ENCODE peak calls at places on chromosomes 1 and 21, in nine cellular contexts. H is IMR-90, B is lower leg skin, S is heart left ventricle, K is spleen, P is Peyer's patch, D is stomach, F is suprapubic skin, M is H54. N is an unnamed sample.

GRCh38 chr1:88973520-88974137 is 18.8 kb downstream of the KYAT3 start:
- DNase-seq in H (peak; percentile 54), B (no peak), S (no peak), K (no peak), P (no peak), D (no peak), F (no peak), M (no peak), N (no peak)

GRCh38 chr1:230167419-230167852 is 100.4 kb downstream of the GALNT2 start:
- DNase-seq in H (peak; percentile 62), B (peak; percentile 78), S (peak; percentile 7), K (no peak), P (peak; percentile 73), D (no peak), F (peak; percentile 72), M (peak; percentile 53), N (no peak)

GRCh38 chr1:185626344-185626743 is 107.8 kb upstream of the HMCN1 start:
- DNase-seq in H (no peak), B (no peak), S (no peak), K (no peak), P (no peak), D (no peak), F (no peak), M (no peak), N (no peak)

GRCh38 chr1:204080163-204080903 is 7.4 kb downstream of the SOX13 start:
- DNase-seq in H (peak; percentile 72), B (peak; percentile 92), S (peak; percentile 72), K (peak; percentile 64), P (peak; percentile 85), D (peak; percentile 94), F (no peak), M (peak; percentile 96), N (no peak)

GRCh38 chr1:6596886-6597776 is 5.5 kb downstream of the KLHL21 start:
- DNase-seq in H (no peak), B (no peak), S (no peak), K (no peak), P (peak; percentile 38), D (no peak), F (no peak), M (no peak), N (no peak)

GRCh38 chr1:19644422-19644760 is 280 bp downstream of the NBL1 start:
- DNase-seq in H (no peak), B (no peak), S (no peak), K (no peak), P (no peak), D (no peak), F (no peak), M (no peak), N (peak; percentile 53)

GRCh38 chr1:206633708-206634121 is 1.6 kb upstream of the DYRK3 start:
- DNase-seq in H (peak; percentile 96), B (no peak), S (no peak), K (no peak), P (no peak), D (no peak), F (no peak), M (peak; percentile 49), N (no peak)

GRCh38 chr1:5891736-5892135 is 100.5 kb downstream of the NPHP4 start:
- DNase-seq in H (peak; percentile 25), B (no peak), S (no peak), K (no peak), P (no peak), D (no peak), F (no peak), M (no peak), N (no peak)

DNA sequence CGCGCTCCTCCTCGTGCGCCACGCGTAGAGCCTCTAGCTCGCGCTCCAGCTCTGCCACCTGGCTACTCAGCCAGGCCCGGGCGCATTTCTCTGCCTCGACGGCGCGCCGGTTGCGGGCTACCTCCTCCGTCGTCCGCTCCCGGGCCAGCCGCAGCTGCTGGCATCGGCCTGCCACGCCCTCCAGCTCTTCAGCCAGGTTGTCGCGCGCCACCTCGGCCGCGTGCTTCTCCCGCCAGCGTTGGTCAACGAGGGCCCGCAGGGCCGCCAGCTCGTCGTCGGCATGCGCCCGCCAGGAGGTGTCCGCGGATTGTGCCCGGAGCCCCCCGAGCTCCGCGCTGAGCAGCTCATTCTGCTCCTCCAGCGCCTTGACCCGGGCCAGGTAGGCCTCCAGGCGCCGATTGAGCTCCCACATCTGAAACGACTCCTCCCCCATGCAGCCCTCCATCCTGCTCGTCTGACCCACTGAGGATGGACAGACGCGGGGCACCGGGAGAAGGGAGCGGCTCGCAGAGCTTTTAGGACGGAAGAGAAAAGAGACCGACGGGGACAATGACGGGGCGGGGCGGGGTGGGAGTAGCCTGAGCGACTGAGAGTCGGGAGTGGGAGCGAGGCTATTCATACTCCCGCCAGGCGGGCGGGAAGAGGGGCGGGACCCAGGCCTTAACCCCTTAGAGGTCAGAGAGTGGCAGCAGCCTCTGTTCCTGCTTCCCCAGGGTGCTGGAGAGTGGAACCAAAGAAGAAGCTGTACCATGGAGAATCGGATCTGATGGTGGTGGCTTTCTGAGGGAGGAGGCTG is at the start of gene NES:
- DNase-seq in H (peak; percentile 56), B (no peak), S (peak; percentile 91), K (no peak), P (no peak), D (no peak), F (no peak), M (peak; percentile 85), N (no peak)
- TF ChIP-seq POLR2A in H (peak; percentile 54), B (no peak), S (no peak), K (no peak), P (no peak), D (no peak), F (no peak), M (no peak), N (no peak)

GRCh38 chr1:216420263-216420662 is 3.0 kb downstream of the USH2A start:
- DNase-seq in H (no peak), B (no peak), S (no peak), K (no peak), P (no peak), D (no peak), F (no peak), M (no peak), N (no peak)

GRCh38 chr1:216430744-216431143 is 7.5 kb upstream of the USH2A start:
- DNase-seq in H (no peak), B (no peak), S (no peak), K (no peak), P (no peak), D (no peak), F (no peak), M (no peak), N (no peak)

GRCh38 chr1:216422821-216423529 is at the start of gene USH2A:
- DNase-seq in H (no peak), B (no peak), S (no peak), K (no peak), P (no peak), D (no peak), F (no peak), M (no peak), N (no peak)

GRCh38 chr1:216420746-216421145 is 2.5 kb downstream of the USH2A start:
- DNase-seq in H (no peak), B (no peak), S (no peak), K (no peak), P (no peak), D (no peak), F (no peak), M (no peak), N (no peak)

DNA sequence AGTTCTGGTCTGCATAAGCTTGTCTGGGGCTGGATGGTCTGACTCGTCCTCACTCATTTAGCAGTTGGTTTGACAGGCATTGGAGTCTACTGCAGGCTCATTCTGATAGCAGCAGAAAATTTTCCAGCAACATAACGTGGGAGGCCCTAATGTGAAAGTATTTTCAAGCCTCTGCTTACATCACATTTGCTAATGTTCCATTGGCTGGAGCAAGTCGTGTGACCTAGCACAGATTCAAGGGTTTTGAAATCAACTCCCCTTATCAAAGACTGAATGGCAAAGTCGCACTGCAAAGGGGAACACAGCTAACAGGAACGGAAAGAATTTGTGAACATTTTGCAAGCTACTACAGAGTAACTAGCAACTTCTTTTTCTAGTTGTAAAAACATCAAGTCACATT is 2.3 kb upstream of the USH2A start:
- DNase-seq in H (peak; percentile 2), B (no peak), S (no peak), K (no peak), P (no peak), D (no peak), F (no peak), M (no peak), N (no peak)
- TF ChIP-seq POLR2A in H (no peak), B (no peak), S (no peak), K (no peak), P (no peak), D (no peak), F (no peak), M (no peak), N (no peak)

GRCh38 chr21:45528028-45528705 is 14.1 kb downstream of the SLC19A1 start:
- DNase-seq in H (no peak), B (peak; percentile 75), S (no peak), K (peak; percentile 59), P (peak; percentile 38), D (peak; percentile 40), F (peak; percentile 65), M (no peak), N (no peak)

GRCh38 chr21:45523411-45524101 is 18.7 kb downstream of the SLC19A1 start:
- DNase-seq in H (no peak), B (peak; percentile 83), S (no peak), K (peak; percentile 69), P (peak; percentile 44), D (peak; percentile 24), F (peak; percentile 54), M (no peak), N (no peak)

GRCh38 chr21:45525153-45525909 is 16.9 kb downstream of the SLC19A1 start:
- DNase-seq in H (no peak), B (peak; percentile 81), S (peak; percentile 51), K (peak; percentile 85), P (peak; percentile 86), D (peak; percentile 75), F (peak; percentile 76), M (no peak), N (no peak)

GRCh38 chr21:45524756-45525152 is 17.5 kb downstream of the SLC19A1 start:
- DNase-seq in H (no peak), B (peak; percentile 68), S (no peak), K (peak; percentile 35), P (peak; percentile 33), D (peak; percentile 20), F (peak; percentile 24), M (no peak), N (no peak)

DNA sequence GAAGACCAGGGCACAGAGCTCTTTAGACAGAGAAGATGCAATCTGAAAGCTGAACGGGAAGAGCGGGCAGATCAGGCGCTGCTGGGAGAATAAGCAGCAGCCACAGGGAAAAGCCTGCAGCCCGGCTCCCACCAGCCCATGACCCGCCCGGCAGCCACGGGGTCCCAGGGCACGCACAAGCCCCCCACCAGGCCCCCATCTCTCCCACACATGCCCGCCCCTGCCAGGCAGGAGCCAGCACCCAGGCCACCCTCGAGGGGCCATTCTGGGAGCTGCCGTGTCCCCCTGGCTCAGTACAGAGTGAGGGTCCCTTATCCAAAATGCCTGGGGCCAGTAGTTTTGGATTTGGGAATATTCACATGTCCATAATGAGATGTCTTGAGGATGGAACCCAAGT is 16.3 kb downstream of the SLC19A1 start:
- DNase-seq in H (no peak), B (peak; percentile 80), S (no peak), K (peak; percentile 64), P (peak; percentile 40), D (peak; percentile 14), F (peak; percentile 59), M (no peak), N (no peak)
- TF ChIP-seq POLR2A in H (no peak), B (no peak), S (no peak), K (no peak), P (no peak), D (no peak), F (no peak), M (no peak), N (no peak)

DNA sequence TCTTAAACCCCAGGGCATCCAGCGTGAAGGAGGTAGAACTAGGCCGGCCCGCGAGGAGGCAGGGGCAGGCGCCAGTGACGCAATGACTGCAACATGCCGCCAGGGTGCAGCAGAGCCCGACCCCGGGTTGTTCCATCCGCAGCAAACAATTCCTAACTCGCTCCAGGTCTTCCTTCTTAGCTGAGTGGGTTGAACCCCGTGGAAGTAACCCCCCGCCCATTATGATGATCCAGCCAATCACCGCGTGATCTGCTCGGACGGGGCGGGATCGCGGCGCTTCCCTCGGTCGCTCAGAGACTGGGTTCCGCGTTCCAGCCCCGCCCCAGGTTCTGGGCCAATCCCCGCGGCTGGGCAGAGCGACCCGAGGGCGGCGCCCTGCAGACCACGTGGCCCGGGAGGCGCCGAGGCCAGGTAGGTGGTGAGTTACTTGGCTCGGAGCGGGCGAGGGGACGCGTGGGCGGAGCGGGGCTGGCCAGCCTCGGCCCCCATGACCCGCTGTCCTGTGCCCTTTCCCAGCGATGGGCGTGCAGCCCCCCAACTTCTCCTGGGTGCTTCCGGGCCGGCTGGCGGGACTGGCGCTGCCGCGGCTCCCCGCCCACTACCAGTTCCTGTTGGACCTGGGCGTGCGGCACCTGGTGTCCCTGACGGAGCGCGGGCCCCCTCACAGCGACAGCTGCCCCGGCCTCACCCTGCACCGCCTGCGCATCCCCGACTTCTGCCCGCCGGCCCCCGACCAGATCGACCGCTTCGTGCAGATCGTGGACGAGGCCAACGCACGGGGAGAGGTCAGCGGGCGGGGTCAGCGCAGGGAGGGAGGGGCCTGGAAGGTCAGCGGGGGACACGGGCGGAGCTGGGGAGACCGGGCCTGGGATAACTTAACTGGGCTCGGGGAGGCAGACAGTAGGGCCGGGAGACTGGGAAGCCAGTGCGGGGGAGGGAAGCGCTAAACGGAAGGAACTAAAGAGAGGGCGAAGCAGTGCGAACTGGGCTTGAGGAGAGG is at the start of gene DUSP23:
- DNase-seq in H (peak; percentile 96), B (peak; percentile 100), S (peak; percentile 98), K (peak; percentile 99), P (peak; percentile 99), D (peak; percentile 98), F (peak; percentile 99), M (peak; percentile 97), N (peak; percentile 90)
- TF ChIP-seq POLR2A in H (no peak), B (no peak), S (no peak), K (no peak), P (peak; percentile 71), D (no peak), F (no peak), M (peak; percentile 70), N (no peak)